ENCODE peak calls at places on chromosomes 13 and 19, in nine cellular contexts. I, U, A, N, G, C, R, F and W are unnamed samples.

GRCh38 chr19:13154911-13155471 is 4.8 kb downstream of the IER2 start:
- DNase-seq in I (peak; percentile 74), U (peak; percentile 54), A (no peak), N (no peak), G (no peak), C (peak; percentile 88), R (peak; percentile 28), F (peak; percentile 79), W (peak; percentile 94)

GRCh38 chr19:17376935-17377600 is at the start of gene PLVAP:
- DNase-seq in I (no peak), U (peak; percentile 41), A (no peak), N (no peak), G (no peak), C (no peak), R (no peak), F (no peak), W (no peak)

GRCh38 chr19:14497347-14497921 is 1.5 kb upstream of the GIPC1 start:
- DNase-seq in I (no peak), U (no peak), A (peak; percentile 41), N (no peak), G (no peak), C (no peak), R (no peak), F (no peak), W (peak; percentile 82)

GRCh38 chr19:54151362-54152035 is 8.0 kb downstream of the LENG1 start:
- DNase-seq in I (no peak), U (no peak), A (no peak), N (no peak), G (no peak), C (no peak), R (no peak), F (no peak), W (no peak)

GRCh38 chr13:94710081-94710809 is 2.1 kb downstream of the SOX21 start:
- DNase-seq in I (no peak), U (no peak), A (no peak), N (no peak), G (no peak), C (no peak), R (no peak), F (no peak), W (no peak)

GRCh38 chr19:1873524-1874473 is 10.4 kb upstream of the KLF16 start:
- DNase-seq in I (no peak), U (peak; percentile 78), A (peak; percentile 64), N (no peak), G (no peak), C (no peak), R (no peak), F (no peak), W (no peak)

GRCh38 chr19:17767559-17767958 is 16.3 kb downstream of the FCHO1 start:
- DNase-seq in I (no peak), U (no peak), A (no peak), N (no peak), G (no peak), C (no peak), R (no peak), F (no peak), W (no peak)

GRCh38 chr13:76846363-76846762 is 39.8 kb downstream of the KCTD12 start:
- DNase-seq in I (no peak), U (no peak), A (no peak), N (no peak), G (no peak), C (no peak), R (no peak), F (no peak), W (no peak)

GRCh38 chr13:102868366-102868936 is 22.6 kb downstream of the ERCC5 start:
- DNase-seq in I (no peak), U (no peak), A (no peak), N (no peak), G (no peak), C (no peak), R (no peak), F (no peak), W (no peak)

GRCh38 chr13:78409172-78409571 is 194.2 kb downstream of the POU4F1 start:
- DNase-seq in I (no peak), U (no peak), A (no peak), N (no peak), G (peak; percentile 2), C (no peak), R (no peak), F (no peak), W (no peak)

GRCh38 chr19:17797397-17798201 is 2.7 kb downstream of the B3GNT3 start:
- DNase-seq in I (no peak), U (no peak), A (no peak), N (peak; percentile 24), G (peak; percentile 97), C (peak; percentile 88), R (no peak), F (no peak), W (peak; percentile 92)

GRCh38 chr19:615619-616018 is 17.7 kb downstream of the POLRMT start:
- DNase-seq in I (no peak), U (no peak), A (no peak), N (no peak), G (no peak), C (no peak), R (no peak), F (no peak), W (no peak)

GRCh38 chr13:28476919-28477708 is 17.8 kb downstream of the FLT1 start:
- DNase-seq in I (no peak), U (no peak), A (no peak), N (no peak), G (no peak), C (no peak), R (no peak), F (no peak), W (no peak)

GRCh38 chr19:50514346-50515167 is 844 bp upstream of the ASPDH start:
- DNase-seq in I (no peak), U (no peak), A (peak; percentile 69), N (no peak), G (no peak), C (no peak), R (no peak), F (no peak), W (no peak)

GRCh38 chr13:113904411-113904810 is 40.5 kb upstream of the GAS6 start:
- DNase-seq in I (peak; percentile 28), U (peak; percentile 62), A (no peak), N (no peak), G (peak; percentile 21), C (peak; percentile 82), R (peak; percentile 88), F (no peak), W (peak; percentile 63)

GRCh38 chr19:39196860-39197562 is at the start of gene NCCRP1:
- DNase-seq in I (no peak), U (no peak), A (no peak), N (no peak), G (no peak), C (no peak), R (peak; percentile 24), F (no peak), W (no peak)

GRCh38 chr19:17796013-17796837 is 1.3 kb downstream of the B3GNT3 start:
- DNase-seq in I (no peak), U (no peak), A (no peak), N (no peak), G (peak; percentile 91), C (peak; percentile 86), R (no peak), F (no peak), W (peak; percentile 93)

GRCh38 chr13:98484289-98485219 is 92.4 kb downstream of the STK24 start:
- DNase-seq in I (peak; percentile 59), U (peak; percentile 72), A (no peak), N (peak; percentile 81), G (peak; percentile 98), C (peak; percentile 92), R (peak; percentile 87), F (peak; percentile 48), W (peak; percentile 73)

GRCh38 chr19:46481947-46482346 is 10.6 kb upstream of the PNMA8A start:
- DNase-seq in I (no peak), U (peak; percentile 54), A (no peak), N (no peak), G (no peak), C (no peak), R (no peak), F (no peak), W (no peak)

GRCh38 chr19:45782820-45783785 is 813 bp upstream of the DMPK start:
- DNase-seq in I (no peak), U (peak; percentile 84), A (no peak), N (peak; percentile 68), G (no peak), C (no peak), R (no peak), F (no peak), W (peak; percentile 32)

GRCh38 chr13:46507978-46508377 is 45.0 kb upstream of the LRCH1 start:
- DNase-seq in I (no peak), U (no peak), A (no peak), N (no peak), G (no peak), C (no peak), R (no peak), F (no peak), W (no peak)

GRCh38 chr19:2053601-2054389 is 2.8 kb upstream of the MKNK2 start:
- DNase-seq in I (no peak), U (peak; percentile 76), A (no peak), N (no peak), G (no peak), C (peak; percentile 78), R (no peak), F (no peak), W (peak; percentile 74)

GRCh38 chr13:68714292-68714691 is 1393.3 kb upstream of the ATXN8OS start:
- DNase-seq in I (no peak), U (no peak), A (no peak), N (no peak), G (no peak), C (no peak), R (no peak), F (no peak), W (no peak)

GRCh38 chr13:50209646-50210045 is 194.4 kb downstream of the KCNRG start:
- DNase-seq in I (no peak), U (no peak), A (no peak), N (no peak), G (no peak), C (no peak), R (no peak), F (no peak), W (no peak)

GRCh38 chr13:48508001-48508400 is 24.9 kb downstream of the RCBTB2 start:
- DNase-seq in I (no peak), U (no peak), A (no peak), N (no peak), G (no peak), C (no peak), R (no peak), F (no peak), W (no peak)

GRCh38 chr19:19040417-19040816 is 7.0 kb downstream of the ARMC6 start:
- DNase-seq in I (no peak), U (peak; percentile 29), A (no peak), N (no peak), G (no peak), C (peak; percentile 61), R (no peak), F (no peak), W (no peak)

GRCh38 chr13:95659500-95659899 is 15.0 kb upstream of the DZIP1 start:
- DNase-seq in I (no peak), U (no peak), A (no peak), N (no peak), G (no peak), C (no peak), R (no peak), F (no peak), W (no peak)

GRCh38 chr19:50258918-50259372 is 55.5 kb downstream of the MYH14 start:
- DNase-seq in I (no peak), U (no peak), A (no peak), N (no peak), G (no peak), C (no peak), R (no peak), F (no peak), W (peak; percentile 29)

GRCh38 chr19:36963262-36963661 is 47.1 kb downstream of the ZNF568 start:
- DNase-seq in I (no peak), U (no peak), A (no peak), N (no peak), G (no peak), C (no peak), R (no peak), F (no peak), W (no peak)

GRCh38 chr19:41934849-41935374 is 6.7 kb upstream of the ERFL start:
- DNase-seq in I (peak; percentile 74), U (peak; percentile 76), A (no peak), N (no peak), G (peak; percentile 73), C (peak; percentile 90), R (peak; percentile 92), F (peak; percentile 65), W (peak; percentile 64)

GRCh38 chr13:26133851-26134250 is 82.0 kb upstream of the SHISA2 start:
- DNase-seq in I (no peak), U (no peak), A (no peak), N (no peak), G (no peak), C (no peak), R (no peak), F (no peak), W (no peak)